ENCODE peak calls at places on chromosomes 16 and 17, in seven cellular contexts. L, G, T, J, E, Y and U are unnamed samples.

GRCh38 chr17:18257747-18258355 is 687 bp downstream of the FLII start:
- DNase-seq in L (no peak), G (peak), T (peak), J (no peak), E (peak), Y (peak), U (peak)

GRCh38 chr17:15448580-15448956 is 18.9 kb downstream of the CDRT4 start:
- DNase-seq in L (no peak), G (no peak), T (no peak), J (no peak), E (no peak), Y (no peak), U (no peak)

GRCh38 chr17:76004750-76005262 is 4.2 kb downstream of the CDK3 start:
- DNase-seq in L (no peak), G (no peak), T (no peak), J (no peak), E (no peak), Y (no peak), U (no peak)

GRCh38 chr17:40791808-40792436 is 7.8 kb downstream of the KRT28 start:
- DNase-seq in L (peak), G (no peak), T (no peak), J (peak), E (peak), Y (peak), U (no peak)

GRCh38 chr16:75591001-75591852 is 25.0 kb downstream of the GABARAPL2 start:
- DNase-seq in L (no peak), G (no peak), T (peak), J (peak), E (peak), Y (no peak), U (no peak)

GRCh38 chr16:22232277-22233049 is 26.4 kb downstream of the EEF2K start:
- DNase-seq in L (peak), G (no peak), T (no peak), J (no peak), E (peak), Y (peak), U (no peak)

GRCh38 chr16:12027091-12027490 is 50.6 kb downstream of the SNX29 start:
- DNase-seq in L (peak), G (no peak), T (no peak), J (no peak), E (no peak), Y (no peak), U (no peak)

GRCh38 chr16:50674831-50675230 is 6.3 kb downstream of the SNX20 start:
- DNase-seq in L (no peak), G (no peak), T (no peak), J (no peak), E (no peak), Y (no peak), U (peak)

GRCh38 chr17:45301674-45302073 is 15.1 kb downstream of the MAP3K14 start:
- DNase-seq in L (no peak), G (no peak), T (no peak), J (no peak), E (no peak), Y (no peak), U (no peak)

GRCh38 chr16:22206847-22207714 is 1.0 kb downstream of the EEF2K start:
- DNase-seq in L (no peak), G (peak), T (peak), J (peak), E (peak), Y (no peak), U (peak)

GRCh38 chr17:11300738-11301137 is 59.7 kb downstream of the SHISA6 start:
- DNase-seq in L (no peak), G (no peak), T (no peak), J (no peak), E (no peak), Y (no peak), U (no peak)

GRCh38 chr17:62757518-62757951 is 50.6 kb downstream of the MARCHF10 start:
- DNase-seq in L (no peak), G (no peak), T (no peak), J (no peak), E (no peak), Y (no peak), U (no peak)

GRCh38 chr16:66942981-66943380 is 7.7 kb downstream of the CES2 start:
- DNase-seq in L (no peak), G (no peak), T (no peak), J (no peak), E (no peak), Y (no peak), U (no peak)

GRCh38 chr17:37530420-37530819 is 40.7 kb downstream of the DUSP14 start:
- DNase-seq in L (no peak), G (no peak), T (no peak), J (no peak), E (no peak), Y (no peak), U (no peak)

GRCh38 chr16:55955845-55956244 is 80.7 kb upstream of the CES5A start:
- DNase-seq in L (no peak), G (no peak), T (peak), J (peak), E (no peak), Y (no peak), U (no peak)

GRCh38 chr17:39376434-39376833 is 25.0 kb downstream of the FBXL20 start:
- DNase-seq in L (no peak), G (no peak), T (no peak), J (no peak), E (no peak), Y (no peak), U (no peak)

GRCh38 chr16:83113317-83113716 is 486.5 kb downstream of the CDH13 start:
- DNase-seq in L (no peak), G (no peak), T (peak), J (peak), E (peak), Y (peak), U (no peak)

GRCh38 chr17:29247219-29247618 is 560 bp downstream of the CRYBA1 start:
- DNase-seq in L (no peak), G (no peak), T (no peak), J (no peak), E (no peak), Y (no peak), U (no peak)

GRCh38 chr17:31510273-31511175 is 119.0 kb downstream of the RAB11FIP4 start:
- DNase-seq in L (no peak), G (no peak), T (peak), J (no peak), E (no peak), Y (no peak), U (peak)

GRCh38 chr17:76892329-76892728 is 24.1 kb downstream of the MGAT5B start:
- DNase-seq in L (no peak), G (no peak), T (no peak), J (no peak), E (no peak), Y (no peak), U (no peak)

GRCh38 chr17:60134396-60135159 is 15.2 kb upstream of the CA4 start:
- DNase-seq in L (no peak), G (no peak), T (no peak), J (no peak), E (no peak), Y (no peak), U (peak)

GRCh38 chr17:278055-279028 is 74.3 kb downstream of the RPH3AL start:
- DNase-seq in L (no peak), G (peak), T (no peak), J (no peak), E (no peak), Y (no peak), U (no peak)

GRCh38 chr16:85313541-85314208 is 201.4 kb upstream of the CIBAR2 start:
- DNase-seq in L (no peak), G (no peak), T (peak), J (no peak), E (no peak), Y (no peak), U (no peak)

GRCh38 chr17:193426-193810 is 12.0 kb upstream of the DOC2B start:
- DNase-seq in L (no peak), G (no peak), T (no peak), J (no peak), E (no peak), Y (no peak), U (peak)

GRCh38 chr17:57455063-57455914 is 199.0 kb downstream of the MSI2 start:
- DNase-seq in L (no peak), G (peak), T (no peak), J (no peak), E (no peak), Y (no peak), U (no peak)

GRCh38 chr16:67181346-67181745 is 2.4 kb downstream of the MATCAP1 start:
- DNase-seq in L (no peak), G (no peak), T (no peak), J (no peak), E (no peak), Y (no peak), U (no peak)

GRCh38 chr17:28597606-28598383 is 1.0 kb downstream of the SPAG5 start:
- DNase-seq in L (no peak), G (no peak), T (no peak), J (no peak), E (no peak), Y (peak), U (no peak)

GRCh38 chr17:78356163-78356713 is 3.6 kb downstream of the SOCS3 start:
- DNase-seq in L (no peak), G (peak), T (peak), J (peak), E (peak), Y (no peak), U (peak)

GRCh38 chr17:35315971-35316370 is 57.5 kb downstream of the SLFN11 start:
- DNase-seq in L (no peak), G (no peak), T (no peak), J (no peak), E (no peak), Y (no peak), U (no peak)

GRCh38 chr17:49723423-49723822 is 15.7 kb upstream of the SLC35B1 start:
- DNase-seq in L (no peak), G (no peak), T (no peak), J (no peak), E (no peak), Y (no peak), U (no peak)
- H3K27ac ChIP-seq in L (no peak), G (no peak), T (no peak), J (no peak), E (no peak), Y (no peak), U (peak)

GRCh38 chr16:1691276-1691675 is 13.2 kb downstream of the JPT2 start:
- DNase-seq in L (no peak), G (no peak), T (no peak), J (no peak), E (no peak), Y (no peak), U (no peak)

GRCh38 chr16:1688807-1689560 is 10.9 kb downstream of the JPT2 start:
- DNase-seq in L (peak), G (peak), T (no peak), J (no peak), E (peak), Y (peak), U (peak)

GRCh38 chr16:1691956-1692355 is 13.9 kb downstream of the JPT2 start:
- DNase-seq in L (no peak), G (peak), T (peak), J (peak), E (no peak), Y (no peak), U (no peak)

GRCh38 chr16:1689853-1690252 is 11.8 kb downstream of the JPT2 start:
- DNase-seq in L (no peak), G (no peak), T (no peak), J (no peak), E (peak), Y (no peak), U (peak)

DNA sequence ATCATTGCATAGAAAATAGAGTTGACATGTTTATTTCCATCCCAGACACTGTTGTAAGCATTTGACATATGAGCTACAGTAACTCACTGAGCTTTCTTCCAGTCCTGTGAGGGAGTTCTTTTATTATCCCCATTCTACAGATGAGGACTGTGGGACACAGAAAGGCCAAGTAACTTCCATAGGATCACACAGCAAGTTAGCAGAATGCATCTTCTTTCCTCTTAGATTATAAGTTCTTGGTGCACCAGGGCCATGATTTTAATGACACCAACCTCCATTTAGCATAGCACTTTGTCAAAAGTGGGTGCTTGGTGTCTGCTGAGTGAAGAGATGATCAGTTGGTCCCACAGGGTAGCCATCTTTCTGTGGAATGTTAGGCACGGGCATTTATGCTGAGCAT is 12.7 kb downstream of the JPT2 start:
- DNase-seq in L (no peak), G (no peak), T (no peak), J (no peak), E (no peak), Y (no peak), U (no peak)
- H3K27ac ChIP-seq in L (no peak), G (peak), T (no peak), J (no peak), E (peak), Y (no peak), U (no peak)

DNA sequence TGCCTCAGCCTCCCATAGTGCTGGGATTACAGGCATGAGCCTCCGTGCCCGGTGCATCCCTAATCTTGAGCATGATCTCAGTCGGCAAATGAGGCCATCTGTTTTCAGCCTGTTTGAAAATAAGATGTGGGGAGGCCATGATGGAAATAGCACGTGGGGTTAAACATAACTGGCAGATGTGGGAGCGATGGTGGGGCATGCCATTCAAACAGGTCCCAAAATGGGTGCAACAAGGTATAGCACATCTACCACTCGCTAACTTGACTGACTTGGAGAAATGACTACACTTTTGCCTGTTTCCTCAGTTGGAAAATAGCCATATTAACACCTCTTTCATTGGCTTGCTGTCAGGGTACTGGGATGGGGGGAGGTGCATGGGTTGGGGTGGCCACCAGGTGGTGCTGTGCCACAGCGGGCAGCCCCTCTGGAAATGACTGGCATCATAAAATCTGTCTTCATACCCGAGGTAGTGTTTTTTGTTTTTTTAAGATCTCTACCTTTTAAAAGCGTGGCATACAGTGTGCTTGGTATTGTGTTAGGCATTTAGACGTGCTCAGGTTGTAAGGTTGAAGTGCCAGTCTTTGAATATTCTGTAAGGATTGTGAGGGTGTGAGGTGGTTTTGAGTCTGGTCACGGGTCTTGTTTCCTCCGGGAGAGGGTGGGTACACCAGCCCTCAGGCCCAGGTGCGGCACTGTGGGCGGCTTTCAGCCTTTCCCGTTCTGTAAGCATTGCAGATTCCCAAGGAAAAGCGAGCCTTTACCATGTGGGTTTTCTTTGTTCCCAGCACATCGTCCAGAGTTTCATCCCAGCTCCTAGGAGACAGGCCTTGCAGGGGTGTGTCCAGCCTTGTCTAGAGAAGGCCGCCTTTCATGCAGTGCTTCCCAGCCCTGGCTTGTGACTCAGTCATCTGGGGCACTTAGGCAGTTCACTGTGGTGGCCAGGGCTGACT is 2.9 kb upstream of the TTYH2 start:
- DNase-seq in L (peak), G (peak), T (peak), J (peak), E (peak), Y (peak), U (peak)
- H3K27ac ChIP-seq in L (peak), G (no peak), T (peak), J (no peak), E (peak), Y (no peak), U (no peak)

GRCh38 chr16:72202014-72202413 is 30.1 kb upstream of the PMFBP1 start:
- DNase-seq in L (no peak), G (no peak), T (no peak), J (no peak), E (no peak), Y (no peak), U (no peak)

GRCh38 chr16:72199938-72200337 is 28.0 kb upstream of the PMFBP1 start:
- DNase-seq in L (no peak), G (no peak), T (no peak), J (no peak), E (no peak), Y (no peak), U (no peak)

GRCh38 chr16:72201387-72201786 is 29.4 kb upstream of the PMFBP1 start:
- DNase-seq in L (no peak), G (no peak), T (no peak), J (no peak), E (no peak), Y (no peak), U (no peak)

GRCh38 chr16:72198641-72199250 is 26.8 kb upstream of the PMFBP1 start:
- DNase-seq in L (no peak), G (no peak), T (no peak), J (no peak), E (no peak), Y (no peak), U (no peak)

DNA sequence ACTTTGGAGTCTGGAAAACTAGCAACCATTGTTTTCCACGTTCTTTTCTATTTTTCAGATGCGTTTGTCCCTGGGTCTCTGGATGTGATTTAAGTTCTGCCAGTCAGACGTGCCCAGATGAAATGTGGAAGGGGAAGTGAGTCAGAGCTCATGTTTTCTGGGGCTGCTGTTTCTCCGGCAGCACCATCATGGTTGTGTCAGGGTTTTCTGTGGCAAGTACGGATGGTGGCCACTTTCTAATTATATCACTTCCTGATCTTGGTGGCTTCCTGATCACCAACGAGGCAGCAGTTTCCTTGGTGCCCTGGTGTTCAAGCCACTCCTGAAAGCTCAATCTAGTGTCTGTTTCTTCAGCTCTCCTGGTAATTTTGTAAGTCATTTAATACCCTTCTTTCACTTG is 31.4 kb upstream of the PMFBP1 start:
- DNase-seq in L (no peak), G (no peak), T (no peak), J (peak), E (no peak), Y (no peak), U (no peak)
- H3K27ac ChIP-seq in L (no peak), G (no peak), T (peak), J (no peak), E (peak), Y (no peak), U (peak)